ENCODE peak calls at places on chromosomes 6 and 20, in eight cellular contexts. A is AG09309, D is small intestine, J is aorta, N is right cardiac atrium, B is fibroblast of mammary gland, Q is epithelial cell of esophagus, Z is AG04450. C is an unnamed sample.

GRCh38 chr20:40754372-40754943 is 65.4 kb upstream of the MAFB start:
- DNase-seq in A (no peak), D (no peak), J (peak), N (peak), B (peak), Q (no peak), Z (no peak), C (peak)

GRCh38 chr20:61803903-61804804 is 261.5 kb downstream of the TAF4 start:
- DNase-seq in A (peak), D (no peak), J (no peak), N (no peak), B (peak), Q (no peak), Z (no peak), C (no peak)

GRCh38 chr20:44247131-44247571 is at the start of gene GDAP1L1:
- DNase-seq in A (no peak), D (no peak), J (no peak), N (peak), B (no peak), Q (no peak), Z (no peak), C (no peak)

GRCh38 chr6:41705996-41706835 is 29.2 kb downstream of the TFEB start:
- DNase-seq in A (no peak), D (no peak), J (peak), N (peak), B (peak), Q (peak), Z (no peak), C (peak)

GRCh38 chr6:150696156-150696555 is 96.5 kb downstream of the PLEKHG1 start:
- DNase-seq in A (no peak), D (no peak), J (no peak), N (no peak), B (no peak), Q (no peak), Z (no peak), C (no peak)

GRCh38 chr6:127796713-127797112 is 104.1 kb downstream of the THEMIS start:
- DNase-seq in A (no peak), D (no peak), J (no peak), N (no peak), B (no peak), Q (no peak), Z (no peak), C (no peak)

GRCh38 chr6:141677598-141678211 is 455.0 kb upstream of the GJE1 start:
- DNase-seq in A (no peak), D (peak), J (no peak), N (no peak), B (peak), Q (peak), Z (no peak), C (no peak)

GRCh38 chr6:138546733-138547185 is 47.5 kb upstream of the NHSL1 start:
- DNase-seq in A (no peak), D (no peak), J (no peak), N (no peak), B (peak), Q (peak), Z (no peak), C (no peak)

GRCh38 chr6:105326838-105327745 is 75.8 kb downstream of the PREP start:
- DNase-seq in A (no peak), D (no peak), J (no peak), N (no peak), B (peak), Q (peak), Z (peak), C (no peak)

GRCh38 chr6:43803783-43804549 is 34.0 kb downstream of the VEGFA start:
- DNase-seq in A (no peak), D (peak), J (no peak), N (no peak), B (no peak), Q (peak), Z (no peak), C (no peak)

GRCh38 chr6:77814119-77814518 is 161.3 kb downstream of the MEI4 start:
- DNase-seq in A (no peak), D (peak), J (no peak), N (no peak), B (no peak), Q (no peak), Z (no peak), C (no peak)

GRCh38 chr6:128723667-128724066 is 159.3 kb upstream of the LAMA2 start:
- DNase-seq in A (no peak), D (no peak), J (no peak), N (no peak), B (peak), Q (peak), Z (peak), C (no peak)

GRCh38 chr20:347640-348484 is 951 bp downstream of the NRSN2 start:
- DNase-seq in A (peak), D (peak), J (peak), N (peak), B (peak), Q (peak), Z (peak), C (peak)

GRCh38 chr6:134908906-134909516 is 40.9 kb downstream of the ALDH8A1 start:
- DNase-seq in A (peak), D (no peak), J (peak), N (peak), B (peak), Q (peak), Z (peak), C (no peak)

GRCh38 chr6:4374231-4374630 is 238.9 kb upstream of the ECI2 start:
- DNase-seq in A (no peak), D (no peak), J (no peak), N (no peak), B (no peak), Q (no peak), Z (no peak), C (no peak)

GRCh38 chr6:15763364-15763763 is 100.5 kb upstream of the DTNBP1 start:
- DNase-seq in A (no peak), D (peak), J (no peak), N (no peak), B (peak), Q (no peak), Z (no peak), C (no peak)

GRCh38 chr6:63576147-63576772 is 4.0 kb downstream of the LOC128125822 start:
- DNase-seq in A (no peak), D (no peak), J (no peak), N (no peak), B (no peak), Q (no peak), Z (no peak), C (no peak)

GRCh38 chr6:154595538-154595937 is 85.1 kb upstream of the CNKSR3 start:
- DNase-seq in A (no peak), D (no peak), J (no peak), N (no peak), B (no peak), Q (no peak), Z (no peak), C (no peak)

GRCh38 chr20:36465109-36466080 is 75.9 kb upstream of the MYL9 start:
- DNase-seq in A (peak), D (peak), J (peak), N (no peak), B (peak), Q (peak), Z (peak), C (no peak)

GRCh38 chr20:9068232-9068781 is 580 bp upstream of the PLCB4 start:
- DNase-seq in A (no peak), D (no peak), J (peak), N (peak), B (no peak), Q (peak), Z (no peak), C (no peak)

GRCh38 chr6:128885381-128885780 is 2.4 kb downstream of the LAMA2 start:
- DNase-seq in A (no peak), D (no peak), J (no peak), N (no peak), B (peak), Q (no peak), Z (no peak), C (no peak)

GRCh38 chr20:2507875-2508630 is 662 bp downstream of the ZNF343 start:
- DNase-seq in A (no peak), D (peak), J (peak), N (no peak), B (peak), Q (peak), Z (no peak), C (no peak)

GRCh38 chr6:169452117-169452868 is 198.6 kb upstream of the THBS2 start:
- DNase-seq in A (peak), D (no peak), J (peak), N (peak), B (peak), Q (peak), Z (peak), C (no peak)

GRCh38 chr20:2907519-2907918 is 34.2 kb downstream of the PTPRA start:
- DNase-seq in A (no peak), D (no peak), J (no peak), N (no peak), B (no peak), Q (no peak), Z (no peak), C (no peak)

GRCh38 chr6:32554269-32554919 is 24.3 kb upstream of the HLA-DRB5 start:
- DNase-seq in A (no peak), D (no peak), J (no peak), N (no peak), B (no peak), Q (no peak), Z (no peak), C (no peak)

GRCh38 chr6:80287607-80288006 is 181.1 kb downstream of the BCKDHB start:
- DNase-seq in A (no peak), D (no peak), J (no peak), N (no peak), B (no peak), Q (peak), Z (no peak), C (no peak)

GRCh38 chr20:21519136-21519584 is 5.3 kb upstream of the NKX2-2 start:
- DNase-seq in A (no peak), D (no peak), J (no peak), N (no peak), B (no peak), Q (no peak), Z (no peak), C (no peak)

GRCh38 chr6:71091946-71092345 is 135.1 kb upstream of the B3GAT2 start:
- DNase-seq in A (no peak), D (no peak), J (no peak), N (no peak), B (no peak), Q (no peak), Z (no peak), C (no peak)

GRCh38 chr6:35280903-35281302 is 16.7 kb upstream of the DEF6 start:
- DNase-seq in A (no peak), D (no peak), J (no peak), N (peak), B (no peak), Q (no peak), Z (no peak), C (no peak)

GRCh38 chr6:137880633-137881521 is 13.8 kb downstream of the TNFAIP3 start:
- DNase-seq in A (no peak), D (no peak), J (no peak), N (peak), B (no peak), Q (no peak), Z (no peak), C (no peak)

GRCh38 chr20:878511-879307 is 37.4 kb downstream of the ANGPT4 start:
- DNase-seq in A (no peak), D (no peak), J (no peak), N (no peak), B (peak), Q (peak), Z (no peak), C (no peak)

GRCh38 chr6:6751615-6752014 is 163.1 kb downstream of the LY86 start:
- DNase-seq in A (no peak), D (peak), J (no peak), N (peak), B (peak), Q (no peak), Z (no peak), C (no peak)

GRCh38 chr6:166672624-166673165 is 45.6 kb upstream of the RPS6KA2 start:
- DNase-seq in A (no peak), D (no peak), J (no peak), N (no peak), B (peak), Q (no peak), Z (no peak), C (no peak)

DNA sequence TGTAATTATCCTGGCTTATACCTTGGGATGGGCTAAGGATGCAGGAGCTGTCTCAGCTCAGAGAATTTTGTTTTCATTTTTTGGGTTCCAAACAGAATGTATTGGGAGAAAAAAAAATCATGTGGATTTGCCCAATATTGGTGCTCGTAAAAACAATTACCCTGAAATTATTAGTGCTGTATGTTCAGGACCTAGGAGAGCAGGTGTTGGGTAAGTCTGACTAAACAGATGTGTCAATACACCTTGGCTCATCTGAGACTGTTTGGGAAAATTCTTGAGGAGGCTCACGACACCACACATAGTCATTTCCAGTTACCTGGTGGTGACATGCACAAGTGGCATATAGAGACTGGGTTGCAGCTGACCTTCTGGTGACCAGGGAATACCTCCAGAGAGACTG is 802.1 kb upstream of the FLRT3 start:
- DNase-seq in A (no peak), D (no peak), J (no peak), N (no peak), B (no peak), Q (peak), Z (no peak), C (no peak)
- H3K4me3 ChIP-seq in A (no peak), D (no peak), J (no peak), N (no peak), B (no peak), Q (no peak), Z (no peak), C (no peak)

GRCh38 chr6:163337958-163338357 is 76.6 kb upstream of the QKI start:
- DNase-seq in A (no peak), D (no peak), J (no peak), N (no peak), B (no peak), Q (peak), Z (no peak), C (no peak)

GRCh38 chr6:163341224-163341623 is 73.3 kb upstream of the QKI start:
- DNase-seq in A (no peak), D (no peak), J (no peak), N (peak), B (no peak), Q (no peak), Z (no peak), C (no peak)

GRCh38 chr6:163340201-163340887 is 74.2 kb upstream of the QKI start:
- DNase-seq in A (no peak), D (no peak), J (no peak), N (no peak), B (no peak), Q (no peak), Z (no peak), C (no peak)

GRCh38 chr6:163338671-163339405 is 75.7 kb upstream of the QKI start:
- DNase-seq in A (no peak), D (no peak), J (no peak), N (peak), B (no peak), Q (peak), Z (no peak), C (no peak)

DNA sequence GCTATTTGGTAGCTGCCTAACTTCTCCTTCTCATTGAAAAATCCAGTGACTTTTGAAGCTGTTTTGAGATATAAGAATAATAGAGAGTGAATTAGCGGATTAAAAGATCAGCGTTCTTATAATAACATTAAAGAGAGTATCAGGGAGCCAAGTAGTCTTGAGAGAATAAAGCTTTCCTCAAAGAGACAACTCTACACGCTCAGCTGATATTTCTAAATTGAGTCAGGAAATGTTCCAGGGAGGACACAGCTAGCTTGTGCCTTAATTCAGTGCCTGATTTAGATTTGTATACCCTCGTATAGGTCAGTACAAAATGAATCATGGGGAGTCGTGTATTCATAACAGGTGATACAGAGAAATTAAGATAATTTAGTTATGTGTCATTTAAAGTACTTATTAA is 75.1 kb upstream of the QKI start:
- DNase-seq in A (no peak), D (no peak), J (no peak), N (no peak), B (no peak), Q (no peak), Z (no peak), C (no peak)
- H3K4me3 ChIP-seq in A (no peak), D (no peak), J (no peak), N (no peak), B (no peak), Q (no peak), Z (no peak), C (no peak)

GRCh38 chr20:58538752-58539151 is 23.6 kb upstream of the APCDD1L start:
- DNase-seq in A (no peak), D (no peak), J (no peak), N (no peak), B (peak), Q (no peak), Z (no peak), C (no peak)
- H3K4me3 ChIP-seq in A (no peak), D (no peak), J (no peak), N (no peak), B (no peak), Q (no peak), Z (no peak), C (no peak)

GRCh38 chr20:39248851-39249485 is 286.8 kb downstream of the DHX35 start:
- DNase-seq in A (no peak), D (no peak), J (no peak), N (no peak), B (no peak), Q (no peak), Z (no peak), C (no peak)
- H3K4me3 ChIP-seq in A (no peak), D (no peak), J (no peak), N (no peak), B (no peak), Q (no peak), Z (no peak), C (no peak)

GRCh38 chr6:12012566-12013367 is 655 bp downstream of the HIVEP1 start:
- DNase-seq in A (no peak), D (peak), J (peak), N (peak), B (peak), Q (peak), Z (peak), C (peak)
- H3K4me3 ChIP-seq in A (peak), D (peak), J (peak), N (peak), B (peak), Q (peak), Z (peak), C (peak)

C was measured in right lobe of liver.